ENCODE peak calls at places on chromosomes 7 and 10, in eight cellular contexts. P, D, U, L, N, G, H and S are unnamed samples.

GRCh38 chr7:23268746-23269145 is 22.2 kb downstream of the GPNMB start:
- DNase-seq in P (no peak), D (no peak), U (no peak), L (no peak), N (no peak), G (no peak), H (no peak), S (no peak)

GRCh38 chr10:30185916-30186315 is 126.5 kb upstream of the JCAD start:
- DNase-seq in P (no peak), D (no peak), U (no peak), L (no peak), N (no peak), G (no peak), H (no peak), S (no peak)

GRCh38 chr10:113326160-113327111 is 226.4 kb upstream of the HABP2 start:
- DNase-seq in P (peak; percentile 80), D (no peak), U (peak; percentile 47), L (peak; percentile 80), N (no peak), G (no peak), H (no peak), S (peak; percentile 40)

GRCh38 chr10:94403823-94404228 is 1.5 kb downstream of the TBC1D12 start:
- DNase-seq in P (no peak), D (no peak), U (no peak), L (no peak), N (no peak), G (no peak), H (no peak), S (peak; percentile 43)

GRCh38 chr10:113261130-113261529 is 291.7 kb upstream of the HABP2 start:
- DNase-seq in P (no peak), D (no peak), U (no peak), L (no peak), N (no peak), G (no peak), H (no peak), S (no peak)

GRCh38 chr10:69506834-69507643 is 55.8 kb downstream of the TSPAN15 start:
- DNase-seq in P (peak; percentile 65), D (no peak), U (no peak), L (no peak), N (no peak), G (no peak), H (no peak), S (no peak)

GRCh38 chr10:10995120-10995519 is 22.6 kb upstream of the CELF2 start:
- DNase-seq in P (no peak), D (no peak), U (no peak), L (no peak), N (no peak), G (no peak), H (no peak), S (no peak)

GRCh38 chr10:77664018-77664417 is 26.4 kb upstream of the KCNMA1 start:
- DNase-seq in P (no peak), D (no peak), U (no peak), L (no peak), N (no peak), G (no peak), H (no peak), S (no peak)

GRCh38 chr7:159027803-159028455 is 116.7 kb downstream of the VIPR2 start:
- DNase-seq in P (peak; percentile 63), D (peak; percentile 60), U (no peak), L (no peak), N (peak; percentile 55), G (peak; percentile 64), H (no peak), S (no peak)

GRCh38 chr10:49595003-49595712 is 15.0 kb upstream of the SLC18A3 start:
- DNase-seq in P (no peak), D (no peak), U (no peak), L (no peak), N (no peak), G (no peak), H (no peak), S (no peak)

GRCh38 chr7:128076831-128077271 is 45.6 kb upstream of the LRRC4 start:
- DNase-seq in P (no peak), D (peak; percentile 72), U (no peak), L (no peak), N (peak; percentile 76), G (peak; percentile 86), H (peak; percentile 61), S (peak; percentile 53)

GRCh38 chr7:159012353-159013069 is 132.2 kb downstream of the VIPR2 start:
- DNase-seq in P (peak; percentile 96), D (peak; percentile 85), U (no peak), L (no peak), N (peak; percentile 82), G (peak; percentile 88), H (no peak), S (no peak)

GRCh38 chr10:58747687-58748086 is 235.0 kb downstream of the BICC1 start:
- DNase-seq in P (no peak), D (no peak), U (no peak), L (no peak), N (no peak), G (no peak), H (no peak), S (no peak)

GRCh38 chr7:35605760-35606159 is 89.2 kb downstream of the HERPUD2 start:
- DNase-seq in P (no peak), D (no peak), U (no peak), L (no peak), N (no peak), G (no peak), H (no peak), S (no peak)

GRCh38 chr10:96468845-96469244 is 44.9 kb downstream of the TLL2 start:
- DNase-seq in P (no peak), D (no peak), U (no peak), L (no peak), N (no peak), G (no peak), H (no peak), S (no peak)

GRCh38 chr10:116974442-116975005 is 30.5 kb downstream of the SHTN1 start:
- DNase-seq in P (no peak), D (no peak), U (no peak), L (no peak), N (no peak), G (no peak), H (no peak), S (no peak)

GRCh38 chr10:15172306-15172840 is 3.9 kb upstream of the NMT2 start:
- DNase-seq in P (no peak), D (no peak), U (no peak), L (no peak), N (no peak), G (no peak), H (no peak), S (no peak)
- TF ChIP-seq CTCF in P (no peak), D (no peak), U (no peak), L (no peak), N (no peak), G (no peak), H (no peak), S (no peak)

GRCh38 chr7:922334-923107 is 32.0 kb downstream of the ADAP1 start:
- DNase-seq in P (peak; percentile 56), D (peak; percentile 63), U (no peak), L (no peak), N (peak; percentile 64), G (peak; percentile 21), H (peak; percentile 6), S (peak; percentile 11)

GRCh38 chr7:923108-924041 is 31.1 kb downstream of the ADAP1 start:
- DNase-seq in P (peak; percentile 85), D (peak; percentile 76), U (no peak), L (no peak), N (peak; percentile 89), G (peak; percentile 70), H (peak; percentile 11), S (peak; percentile 31)

GRCh38 chr7:926061-927030 is 28.1 kb downstream of the ADAP1 start:
- DNase-seq in P (peak; percentile 63), D (peak; percentile 64), U (no peak), L (no peak), N (peak; percentile 65), G (peak; percentile 28), H (no peak), S (peak; percentile 47)

GRCh38 chr7:925601-926000 is 28.9 kb downstream of the ADAP1 start:
- DNase-seq in P (peak; percentile 72), D (peak; percentile 69), U (no peak), L (no peak), N (peak; percentile 72), G (peak; percentile 41), H (peak; percentile 10), S (peak; percentile 22)

DNA sequence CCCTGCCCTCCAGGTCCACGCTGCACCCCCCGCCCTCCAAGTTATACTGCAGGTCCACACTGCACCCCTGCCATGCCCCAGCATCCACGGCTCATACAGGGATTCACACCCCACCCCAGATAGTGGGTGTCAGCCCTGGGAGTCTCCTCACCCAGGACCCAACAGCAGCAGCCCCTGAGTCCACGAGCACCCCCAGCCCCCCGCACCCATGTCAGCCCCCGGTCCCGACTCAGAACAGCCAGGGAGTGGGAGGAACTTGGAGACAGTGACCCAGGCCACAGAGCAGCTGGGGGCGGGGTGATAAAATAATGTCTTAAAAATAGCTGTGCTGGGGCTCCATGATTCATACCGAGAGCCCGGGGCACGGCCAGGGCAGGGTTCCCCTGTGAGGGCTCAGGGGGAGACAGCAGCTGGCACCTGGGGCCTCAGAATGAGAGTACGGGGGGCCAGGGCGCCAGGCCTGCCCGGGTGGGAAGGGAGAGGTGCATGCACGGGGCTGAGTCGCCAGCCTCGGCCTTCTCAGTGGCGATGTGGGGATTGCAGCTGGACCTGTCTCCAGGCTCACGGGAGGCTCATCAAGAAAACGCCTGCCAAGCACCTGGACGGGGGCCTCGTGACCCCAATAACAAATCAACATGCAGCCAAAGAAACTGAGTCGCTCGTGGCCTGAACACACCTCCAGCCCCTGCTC is 29.8 kb downstream of the ADAP1 start:
- DNase-seq in P (peak; percentile 71), D (peak; percentile 63), U (no peak), L (no peak), N (peak; percentile 63), G (peak; percentile 25), H (peak; percentile 6), S (no peak)
- H3K27ac ChIP-seq in P (no peak overlapping the region), D (no peak overlapping the region), U (peak overlapping the region; percentile 7), L (no peak overlapping the region), N (no peak overlapping the region), G (peak overlapping the region; percentile 60), H (no peak overlapping the region), S (peak overlapping the region; percentile 86)

GRCh38 chr7:25215694-25216335 is 12.5 kb downstream of the NPVF start:
- DNase-seq in P (no peak), D (no peak), U (no peak), L (no peak), N (no peak), G (no peak), H (no peak), S (no peak)
- TF ChIP-seq CTCF in P (no peak), D (no peak), U (no peak), L (no peak), N (no peak), G (no peak), H (no peak), S (no peak)

DNA sequence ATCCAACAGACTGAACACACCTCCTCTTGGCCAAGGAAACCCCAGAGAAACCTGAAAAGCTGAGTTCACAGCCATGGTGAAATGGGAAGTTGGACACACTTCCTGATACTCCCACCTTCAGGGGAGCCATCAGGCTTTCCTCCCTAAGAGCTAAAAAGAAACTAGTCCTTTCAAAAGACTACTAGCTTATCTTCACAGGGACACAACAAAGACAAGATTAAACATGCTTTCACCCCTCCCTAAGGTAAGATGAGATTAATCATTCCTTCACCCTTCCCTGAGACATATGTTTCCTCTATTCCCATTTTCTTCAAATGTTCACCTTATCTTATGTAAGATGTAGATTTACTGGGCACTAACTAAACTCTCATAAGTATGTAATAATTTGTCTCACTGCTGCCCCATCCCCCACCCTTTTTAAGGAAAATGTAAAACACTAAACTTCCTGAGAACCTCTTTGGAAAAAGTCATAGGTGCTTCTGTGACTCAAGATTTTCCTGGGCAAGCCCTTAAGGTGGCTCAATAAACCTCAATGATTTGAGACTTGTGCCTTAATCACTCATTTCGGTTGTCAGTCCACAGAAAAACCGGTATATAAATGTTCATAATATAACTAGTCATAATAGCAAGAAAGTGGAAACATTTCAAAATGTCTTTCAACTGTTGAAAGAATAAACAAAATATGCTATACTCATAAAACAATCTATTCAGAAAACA is 40.5 kb downstream of the HTR7 start:
- DNase-seq in P (no peak), D (no peak), U (no peak), L (no peak), N (no peak), G (no peak), H (no peak), S (no peak)
- H3K27ac ChIP-seq in P (no peak overlapping the region), D (no peak overlapping the region), U (no peak overlapping the region), L (no peak overlapping the region), N (no peak overlapping the region), G (no peak overlapping the region), H (no peak overlapping the region), S (no peak overlapping the region)